ENCODE peak calls at places on chromosome 7, in six cellular contexts. J, C, U, V, Z and S are unnamed samples.

GRCh38 chr7:92332782-92333181 is 87.0 kb downstream of the ANKIB1 start:
- DNase-seq in C (no peak), Z (no peak), J (no peak), V (no peak), U (no peak), S (no peak)

GRCh38 chr7:110590415-110590814 is 500.5 kb upstream of the LRRN3 start:
- DNase-seq in C (no peak), V (no peak), Z (no peak), U (peak; percentile 83), J (no peak), S (no peak)

GRCh38 chr7:28530175-28531142 is 118.1 kb downstream of the CREB5 start:
- DNase-seq in J (no peak), V (no peak), C (no peak), U (no peak), Z (no peak), S (no peak)

GRCh38 chr7:137343483-137343841 is at the start of gene PTN:
- DNase-seq in C (peak; percentile 63), Z (peak; percentile 25), J (no peak), U (peak; percentile 76), V (peak; percentile 14), S (no peak)

GRCh38 chr7:133436014-133436428 is 183.1 kb downstream of the EXOC4 start:
- DNase-seq in U (no peak), Z (no peak), J (no peak), V (no peak), C (no peak), S (no peak)

GRCh38 chr7:94561841-94562514 is 52.4 kb downstream of the CASD1 start:
- DNase-seq in J (no peak), V (no peak), U (no peak), Z (no peak), C (no peak), S (no peak)

GRCh38 chr7:34308595-34308994 is 349.4 kb upstream of the NPSR1 start:
- DNase-seq in Z (no peak), U (no peak), J (no peak), V (no peak), C (no peak), S (no peak)

GRCh38 chr7:112272921-112273561 is 66.5 kb downstream of the ZNF277 start:
- DNase-seq in C (no peak), Z (no peak), J (peak; percentile 65), U (no peak), V (no peak), S (no peak)

GRCh38 chr7:21568762-21569161 is 25.9 kb downstream of the DNAH11 start:
- DNase-seq in U (no peak), V (no peak), J (no peak), C (no peak), Z (no peak), S (no peak)

GRCh38 chr7:36723951-36724664 is at the start of gene AOAH:
- DNase-seq in C (no peak), J (peak; percentile 79), V (no peak), U (no peak), Z (peak; percentile 41), S (no peak)

GRCh38 chr7:38476764-38477163 is 154.4 kb downstream of the AMPH start:
- DNase-seq in V (no peak), Z (no peak), C (no peak), U (no peak), J (no peak), S (no peak)

GRCh38 chr7:132117181-132117580 is 459.1 kb downstream of the PLXNA4 start:
- DNase-seq in U (no peak), C (no peak), Z (no peak), V (no peak), J (no peak), S (no peak)

GRCh38 chr7:17040701-17041100 is 158.9 kb upstream of the AGR3 start:
- DNase-seq in U (no peak), J (no peak), C (no peak), Z (no peak), V (no peak), S (no peak)

GRCh38 chr7:1466524-1467271 is 7.4 kb upstream of the MICALL2 start:
- DNase-seq in Z (peak; percentile 76), U (peak; percentile 75), J (peak; percentile 86), C (peak; percentile 62), V (peak; percentile 50), S (peak; percentile 29)

GRCh38 chr7:12297709-12298108 is 86.6 kb downstream of the TMEM106B start:
- DNase-seq in Z (no peak), V (no peak), J (no peak), C (no peak), U (no peak), S (no peak)

GRCh38 chr7:75856562-75856961 is 22.3 kb upstream of the RHBDD2 start:
- DNase-seq in C (no peak), V (no peak), Z (no peak), J (no peak), U (no peak), S (no peak)

DNA sequence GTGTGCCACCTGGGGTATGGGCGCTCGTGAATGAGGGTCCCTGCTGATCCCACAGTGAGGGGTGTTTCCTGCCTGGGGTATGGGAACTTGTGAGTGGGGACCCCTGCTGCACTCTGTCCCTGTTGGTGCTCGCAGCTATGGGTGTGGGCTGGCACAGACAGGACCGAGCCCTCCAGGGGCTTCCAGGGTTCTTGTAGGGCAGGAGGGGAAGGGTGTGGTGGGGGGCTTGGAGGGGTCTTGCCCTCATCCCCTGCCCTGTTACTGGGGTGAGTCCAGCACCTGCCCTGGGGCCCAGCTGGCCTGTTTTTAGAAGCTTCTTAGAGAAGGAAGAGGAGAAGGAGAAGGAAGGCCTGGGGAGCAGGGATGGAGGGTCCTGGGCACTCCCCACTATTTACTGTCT is 377.0 kb upstream of the NUPR2 start:
- DNase-seq in V (no peak), Z (no peak), U (no peak), J (no peak), C (no peak), S (no peak)
- H3K9me3 ChIP-seq in V (no peaks in the 10 kb centered on the region), Z (peaks cover 10% of the 10 kb centered on the region), U (peaks cover 84% of the 10 kb centered on the region), J (peaks cover 5% of the 10 kb centered on the region), C (no peaks in the 10 kb centered on the region), S (no peaks in the 10 kb centered on the region)

GRCh38 chr7:101938115-101938514 is 120.7 kb downstream of the CUX1 start:
- DNase-seq in U (no peak), C (no peak), Z (no peak), V (no peak), J (no peak), S (no peak)
- H3K4me1 ChIP-seq in U (peaks cover 19% of the 10 kb centered on the region), C (peaks cover 10% of the 10 kb centered on the region), Z (peaks cover 67% of the 10 kb centered on the region), V (peaks cover 29% of the 10 kb centered on the region), J (peaks cover 42% of the 10 kb centered on the region), S (no peaks in the 10 kb centered on the region)

DNA sequence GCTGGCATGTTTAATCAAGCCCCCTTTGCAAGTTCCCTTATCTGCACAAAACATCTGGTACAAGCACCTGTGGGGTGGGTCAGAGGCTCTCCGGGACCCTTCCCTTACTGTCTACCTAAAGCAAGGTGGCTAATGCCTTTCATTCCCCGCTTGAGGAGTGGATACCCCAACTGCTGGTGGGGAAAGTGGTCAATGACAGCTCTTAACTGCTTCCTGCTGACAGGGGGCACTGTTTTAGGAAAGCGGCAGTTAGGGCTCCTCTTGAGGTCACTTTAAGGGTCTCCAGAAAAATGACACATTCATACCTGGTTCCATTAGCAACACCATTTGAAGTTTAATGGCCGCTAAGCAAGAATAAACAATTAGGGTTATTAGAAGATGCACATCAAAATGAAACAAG is 761.8 kb upstream of the PHF14 start:
- DNase-seq in C (no peak), V (no peak), J (no peak), Z (no peak), U (no peak), S (no peak)
- H3K9me3 ChIP-seq in C (no peaks in the 10 kb centered on the region), V (no peaks in the 10 kb centered on the region), J (no peaks in the 10 kb centered on the region), Z (no peaks in the 10 kb centered on the region), U (peaks cover 8% of the 10 kb centered on the region), S (no peaks in the 10 kb centered on the region)

GRCh38 chr7:27186450-27187157 is 1.6 kb upstream of the HOXA11 start:
- DNase-seq in Z (no peak), C (no peak), U (peak; percentile 16), J (no peak), V (no peak), S (no peak)

GRCh38 chr7:27188666-27189559 is 3.9 kb upstream of the HOXA11 start:
- DNase-seq in V (peak; percentile 71), U (peak; percentile 60), J (peak; percentile 67), Z (no peak), C (peak; percentile 55), S (no peak)

GRCh38 chr7:27187158-27187701 is 2.2 kb upstream of the HOXA11 start:
- DNase-seq in Z (no peak), U (no peak), V (no peak), J (no peak), C (no peak), S (no peak)

GRCh38 chr7:27189560-27190283 is 4.7 kb upstream of the HOXA11 start:
- DNase-seq in Z (no peak), J (peak; percentile 30), C (no peak), U (peak; percentile 27), V (peak; percentile 16), S (no peak)

DNA sequence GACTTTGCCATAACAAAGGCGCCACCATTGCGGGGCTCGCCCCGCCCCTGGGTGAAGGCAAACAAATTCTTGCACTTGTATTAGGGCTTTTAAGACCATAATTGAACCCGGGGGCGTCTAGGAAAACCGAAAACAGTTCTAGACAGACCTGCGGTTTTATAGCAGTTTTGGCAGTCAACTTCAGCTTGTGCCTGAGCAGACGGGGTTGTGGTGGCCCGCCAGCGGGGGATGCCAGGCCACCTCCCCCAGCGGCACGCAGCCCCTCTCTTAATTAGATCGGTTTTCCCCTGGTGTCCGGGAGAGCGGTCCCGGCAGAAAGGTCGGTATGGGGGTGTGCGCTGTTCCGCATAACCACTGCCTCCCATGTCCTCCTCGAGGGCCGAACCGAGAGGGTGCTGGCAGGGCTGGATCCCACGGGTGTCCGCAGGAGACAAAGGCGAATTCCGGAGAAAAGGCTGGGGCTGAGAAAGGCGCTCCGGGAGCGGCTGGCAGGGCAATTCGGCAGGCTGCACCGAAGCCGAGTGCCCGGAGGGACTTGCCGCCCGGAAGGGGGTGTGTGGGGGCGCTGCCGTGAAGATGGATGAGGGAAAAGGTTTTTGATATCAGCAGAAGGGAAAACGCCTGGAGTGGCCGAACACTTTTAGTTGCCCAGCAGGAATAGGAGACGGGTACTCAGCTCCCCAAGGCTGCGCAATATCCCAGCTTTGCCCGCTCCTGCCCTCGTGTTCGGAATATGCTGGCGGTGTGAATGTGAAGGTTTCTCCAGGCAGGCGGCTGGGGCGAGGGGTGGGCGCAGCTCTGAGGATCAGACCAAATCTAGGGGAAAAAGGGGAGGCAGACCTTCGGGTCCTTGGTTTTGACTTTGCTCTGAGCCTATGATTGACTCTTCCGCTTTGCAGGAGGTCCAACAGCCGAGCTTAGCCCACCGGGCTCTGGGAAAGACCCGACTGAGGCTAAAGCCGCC is 3.0 kb upstream of the HOXA11 start:
- DNase-seq in Z (no peak), J (peak; percentile 57), C (no peak), U (peak; percentile 55), V (no peak), S (no peak)
- H3K4me1 ChIP-seq in Z (peaks cover 27% of the 10 kb centered on the region), J (peaks cover 48% of the 10 kb centered on the region), C (no peaks in the 10 kb centered on the region), U (no peaks in the 10 kb centered on the region), V (peaks cover 16% of the 10 kb centered on the region), S (no peaks in the 10 kb centered on the region)

GRCh38 chr7:157743781-157744525 is 407.1 kb downstream of the DNAJB6 start:
- DNase-seq in C (no peak), U (no peak), J (no peak), Z (no peak), V (no peak), S (no peak)
- H3K9me3 ChIP-seq in C (no peaks in the 10 kb centered on the region), U (no peaks in the 10 kb centered on the region), J (no peaks in the 10 kb centered on the region), Z (no peaks in the 10 kb centered on the region), V (no peaks in the 10 kb centered on the region), S (no peaks in the 10 kb centered on the region)